ENCODE peak calls at places on chromosome 12, in seven cellular contexts. M is stomach; E is A549; U is OCI-LY7; V is BE2C; Q is CD8-positive, alpha-beta memory T cell; P is left ventricle myocardium inferior. Y is an unnamed sample.

GRCh38 chr12:124940143-124940392 is 25.6 kb upstream of the UBC start:
- DNase-seq in M (no peak), Q (no peak), U (no peak), E (no peak), P (no peak), V (no peak), Y (no peak)

GRCh38 chr12:43836455-43836989 is 641 bp downstream of the TMEM117 start:
- DNase-seq in E (peak; percentile 36), V (no peak), M (no peak), P (no peak), U (no peak), Q (no peak), Y (peak; percentile 18)

GRCh38 chr12:27382126-27382795 is 49.6 kb downstream of the BMAL2 start:
- DNase-seq in U (no peak), M (no peak), Q (no peak), P (no peak), V (no peak), E (no peak), Y (no peak)

GRCh38 chr12:45356822-45357546 is 141.1 kb downstream of the ANO6 start:
- DNase-seq in P (no peak), E (no peak), M (no peak), V (no peak), U (no peak), Q (no peak), Y (no peak)

GRCh38 chr12:92541024-92541423 is 161.8 kb upstream of the PLEKHG7 start:
- DNase-seq in M (no peak), V (no peak), Q (no peak), E (no peak), U (no peak), P (no peak), Y (no peak)

GRCh38 chr12:51788876-51789275 is 59.6 kb downstream of the FIGNL2 start:
- DNase-seq in P (no peak), M (no peak), U (no peak), V (no peak), Q (no peak), E (no peak), Y (no peak)

GRCh38 chr12:96069511-96070231 is 34.3 kb upstream of the LTA4H start:
- DNase-seq in U (no peak), Q (no peak), M (no peak), E (no peak), P (no peak), V (no peak), Y (no peak)

GRCh38 chr12:1936406-1937320 is 18.2 kb upstream of the CACNA2D4 start:
- DNase-seq in U (no peak), M (peak; percentile 91), P (peak; percentile 65), Q (no peak), E (peak; percentile 71), V (peak; percentile 70), Y (no peak)

GRCh38 chr12:91574391-91574790 is 391.8 kb upstream of the DCN start:
- DNase-seq in M (no peak), U (no peak), V (no peak), E (no peak), P (no peak), Q (no peak), Y (no peak)

GRCh38 chr12:3042826-3043225 is 34.4 kb upstream of the TSPAN9 start:
- DNase-seq in V (no peak), P (no peak), U (no peak), Q (no peak), E (no peak), M (no peak), Y (no peak)

GRCh38 chr12:70048521-70049245 is 194.6 kb upstream of the CNOT2 start:
- DNase-seq in M (no peak), E (no peak), Q (no peak), V (no peak), U (peak; percentile 7), P (no peak), Y (no peak)

GRCh38 chr12:48717252-48717695 is 767 bp upstream of the CCNT1 start:
- DNase-seq in V (no peak), M (no peak), P (no peak), Q (no peak), U (peak; percentile 26), E (peak; percentile 27), Y (no peak)

GRCh38 chr12:76375470-76375869 is 27.3 kb upstream of the BBS10 start:
- DNase-seq in P (no peak), V (no peak), E (peak; percentile 11), U (no peak), Q (no peak), M (no peak), Y (no peak)

GRCh38 chr12:3698218-3698974 is 54.5 kb downstream of the CRACR2A start:
- DNase-seq in U (no peak), M (no peak), P (no peak), E (peak; percentile 32), Q (no peak), V (no peak), Y (peak; percentile 33)

GRCh38 chr12:96250119-96250685 is 56.0 kb downstream of the ELK3 start:
- DNase-seq in M (no peak), P (no peak), U (no peak), V (no peak), E (no peak), Q (no peak), Y (no peak)

GRCh38 chr12:1519642-1520041 is 74.7 kb downstream of the FBXL14 start:
- DNase-seq in P (no peak), U (no peak), M (no peak), E (no peak), Q (no peak), V (no peak), Y (no peak)

GRCh38 chr12:30985814-30986452 is 59.4 kb downstream of the TSPAN11 start:
- DNase-seq in M (peak; percentile 59), V (peak; percentile 71), U (peak; percentile 66), E (peak; percentile 55), P (peak; percentile 57), Q (no peak), Y (peak; percentile 28)

GRCh38 chr12:120172053-120172452 is 22.5 kb downstream of the GCN1 start:
- DNase-seq in Q (no peak), E (no peak), P (no peak), M (no peak), U (no peak), V (no peak), Y (no peak)

GRCh38 chr12:122190842-122191668 is 8.1 kb downstream of the LRRC43 start:
- DNase-seq in U (peak; percentile 79), V (peak; percentile 74), E (peak; percentile 79), P (peak; percentile 48), M (peak; percentile 83), Q (peak; percentile 57), Y (peak; percentile 85)

GRCh38 chr12:28987538-28988383 is 161.3 kb upstream of the FAR2 start:
- DNase-seq in Q (no peak), V (peak; percentile 67), M (no peak), P (no peak), U (no peak), E (peak; percentile 8), Y (no peak)

GRCh38 chr12:124837958-124838803 is 25.5 kb downstream of the SCARB1 start:
- DNase-seq in E (peak; percentile 99), P (peak; percentile 81), Q (no peak), U (no peak), M (peak; percentile 60), V (peak; percentile 96), Y (no peak)

GRCh38 chr12:2354151-2354991 is 301.6 kb downstream of the CACNA1C start:
- DNase-seq in Q (no peak), E (no peak), P (no peak), U (peak; percentile 63), V (no peak), M (no peak), Y (no peak)

GRCh38 chr12:51238037-51238509 is 553 bp upstream of the DAZAP2 start:
- DNase-seq in U (peak; percentile 72), M (peak; percentile 50), Q (no peak), E (no peak), V (no peak), P (no peak), Y (no peak)

GRCh38 chr12:62123721-62124203 is 136.4 kb upstream of the USP15 start:
- DNase-seq in U (peak; percentile 49), M (peak; percentile 31), E (peak; percentile 72), P (no peak), Q (peak; percentile 17), V (peak; percentile 35), Y (peak; percentile 54)

GRCh38 chr12:27779416-27779815 is 617 bp upstream of the KLHL42 start:
- DNase-seq in V (peak; percentile 54), Q (no peak), E (peak; percentile 65), U (peak; percentile 50), P (peak; percentile 15), M (no peak), Y (no peak)

GRCh38 chr12:12954361-12954760 is 2.4 kb upstream of the GPRC5D start:
- DNase-seq in P (no peak), E (peak; percentile 28), M (no peak), Q (no peak), V (no peak), U (no peak), Y (no peak)

GRCh38 chr12:108856170-108856427 is 1.3 kb downstream of the SSH1 start:
- DNase-seq in V (no peak), M (no peak), Q (no peak), U (no peak), E (peak; percentile 69), P (no peak), Y (no peak)
- H3K4me1 ChIP-seq in V (no peaks in the 10 kb centered on the region), M (peaks cover 45% of the 10 kb centered on the region), Q (peaks cover 30% of the 10 kb centered on the region), U (peaks cover 37% of the 10 kb centered on the region), E (peaks cover 56% of the 10 kb centered on the region), P (peaks cover 73% of the 10 kb centered on the region), Y (peaks cover 11% of the 10 kb centered on the region)

DNA sequence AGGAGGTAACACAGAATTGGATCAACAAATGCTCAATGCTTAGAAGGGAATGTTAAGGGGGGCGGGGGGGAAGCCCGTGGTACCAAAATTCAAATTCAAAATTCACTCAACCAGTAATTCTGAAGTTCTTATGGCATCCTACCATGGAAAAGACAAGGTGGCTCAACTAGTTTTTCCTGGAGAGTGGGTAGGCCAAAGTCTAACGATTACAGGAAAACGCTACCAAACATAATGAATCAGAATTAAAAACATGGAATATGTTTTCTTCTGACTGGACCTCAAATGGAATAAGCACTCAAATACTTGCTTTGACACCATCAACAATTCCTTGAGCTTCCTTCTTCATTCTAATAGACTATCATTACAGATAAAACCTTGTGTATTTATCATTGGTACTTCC is 2.3 kb downstream of the NACA start:
- DNase-seq in U (no peak), V (no peak), E (no peak), Q (no peak), P (no peak), M (no peak), Y (no peak)
- H3K4me1 ChIP-seq in U (peaks cover 65% of the 10 kb centered on the region), V (peaks cover 5% of the 10 kb centered on the region), E (peaks cover 56% of the 10 kb centered on the region), Q (peaks cover 67% of the 10 kb centered on the region), P (peaks cover 70% of the 10 kb centered on the region), M (peaks cover 65% of the 10 kb centered on the region), Y (peaks cover 21% of the 10 kb centered on the region)

GRCh38 chr12:131533139-131533538 is 177.8 kb upstream of the SFSWAP start:
- DNase-seq in U (no peak), V (no peak), Q (no peak), P (no peak), M (no peak), E (no peak), Y (no peak)
- H3K4me1 ChIP-seq in U (no peaks in the 10 kb centered on the region), V (no peaks in the 10 kb centered on the region), Q (peaks cover 23% of the 10 kb centered on the region), P (no peaks in the 10 kb centered on the region), M (no peaks in the 10 kb centered on the region), E (no peaks in the 10 kb centered on the region), Y (no peaks in the 10 kb centered on the region)

GRCh38 chr12:68376901-68377300 is 44.7 kb upstream of the MDM1 start:
- DNase-seq in M (no peak), P (no peak), E (no peak), V (no peak), U (no peak), Q (no peak), Y (no peak)
- H3K4me1 ChIP-seq in M (peaks cover 6% of the 10 kb centered on the region), P (peaks cover 25% of the 10 kb centered on the region), E (peaks cover 12% of the 10 kb centered on the region), V (no peaks in the 10 kb centered on the region), U (no peaks in the 10 kb centered on the region), Q (peaks cover 25% of the 10 kb centered on the region), Y (peaks cover 16% of the 10 kb centered on the region)

Y was measured in HAP-1.